ENCODE peak calls at places on chromosomes 3 and 15, in seven cellular contexts. J is uterus, I is endothelial cell of umbilical vein, A is A549, M is IMR-90, P is body of pancreas, G is esophagus squamous epithelium. H is an unnamed sample.
A peak's percentile ranks its signal among the peaks of the same experiment; 100 is the strongest.

GRCh38 chr3:18758047-18758704 is 333.0 kb upstream of the SATB1 start:
- DNase-seq in I (no peak), G (no peak), J (no peak), M (no peak), P (peak; percentile 23), A (peak; percentile 1), H (no peak)

GRCh38 chr3:60504827-60505457 is 746.3 kb downstream of the FHIT start:
- DNase-seq in I (no peak), P (no peak), M (no peak), G (no peak), J (no peak), A (no peak), H (no peak)

GRCh38 chr15:37893309-37893708 is 41.1 kb upstream of the TMCO5A start:
- DNase-seq in J (no peak), A (no peak), P (no peak), G (no peak), M (no peak), I (no peak), H (peak; percentile 45)

GRCh38 chr15:51403072-51403878 is 61.8 kb downstream of the GLDN start:
- DNase-seq in M (peak; percentile 49), G (no peak), J (no peak), I (peak; percentile 44), P (no peak), A (peak; percentile 52), H (no peak)

GRCh38 chr3:145519598-145520078 is 641.3 kb downstream of the PLOD2 start:
- DNase-seq in I (no peak), A (no peak), P (no peak), M (no peak), J (no peak), G (no peak), H (no peak)

GRCh38 chr3:80050826-80051601 is 283.2 kb upstream of the ROBO1 start:
- DNase-seq in P (no peak), I (no peak), G (no peak), M (no peak), J (no peak), A (no peak), H (no peak)

GRCh38 chr3:29555590-29555989 is 274.7 kb downstream of the RBMS3 start:
- DNase-seq in P (no peak), M (no peak), G (no peak), A (no peak), J (no peak), I (no peak), H (no peak)

GRCh38 chr15:73786518-73786917 is 33.4 kb upstream of the INSYN1 start:
- DNase-seq in J (no peak), A (no peak), G (no peak), I (no peak), P (no peak), M (no peak), H (no peak)

GRCh38 chr3:105367063-105367405 is 325 bp downstream of the ALCAM start:
- DNase-seq in G (no peak), P (peak; percentile 48), A (peak; percentile 18), J (no peak), I (no peak), M (no peak), H (peak; percentile 40)

GRCh38 chr3:64878372-64878771 is 190.6 kb upstream of the ADAMTS9 start:
- DNase-seq in J (no peak), I (peak; percentile 62), P (no peak), G (no peak), M (peak; percentile 62), A (no peak), H (no peak)

GRCh38 chr15:39558421-39558820 is 22.5 kb upstream of the THBS1 start:
- DNase-seq in G (no peak), P (no peak), A (no peak), M (no peak), J (no peak), I (no peak), H (no peak)

GRCh38 chr15:40048155-40048792 is 9.3 kb upstream of the SRP14 start:
- DNase-seq in M (no peak), J (no peak), G (no peak), P (no peak), I (peak; percentile 38), A (no peak), H (peak; percentile 39)

GRCh38 chr15:70099966-70100494 is 2.3 kb upstream of the TLE3 start:
- DNase-seq in M (no peak), J (no peak), G (no peak), I (no peak), P (no peak), A (no peak), H (no peak)

GRCh38 chr15:36826948-36827347 is 247.5 kb downstream of the CDIN1 start:
- DNase-seq in I (no peak), M (no peak), A (no peak), J (no peak), G (no peak), P (no peak), H (no peak)

GRCh38 chr3:27194494-27194893 is 174.7 kb downstream of the NEK10 start:
- DNase-seq in A (no peak), P (no peak), I (no peak), G (no peak), M (no peak), J (no peak), H (no peak)

GRCh38 chr15:81480645-81481053 is 106.6 kb upstream of the TMC3 start:
- DNase-seq in A (no peak), M (peak; percentile 69), I (peak; percentile 70), G (no peak), P (peak; percentile 16), J (peak; percentile 17), H (no peak)

GRCh38 chr15:31537770-31538592 is 211.3 kb downstream of the KLF13 start:
- DNase-seq in P (no peak), J (no peak), M (no peak), A (no peak), I (no peak), G (no peak), H (no peak)

GRCh38 chr15:100082761-100083402 is 258.9 kb downstream of the ADAMTS17 start:
- DNase-seq in I (no peak), P (peak; percentile 80), G (no peak), J (no peak), M (no peak), A (no peak), H (no peak)

GRCh38 chr3:16350041-16350952 is 85.3 kb downstream of the OXNAD1 start:
- DNase-seq in G (no peak), M (peak; percentile 88), A (no peak), J (no peak), I (no peak), P (no peak), H (no peak)

GRCh38 chr3:185934726-185935464 is 2.9 kb downstream of the TRA2B start:
- DNase-seq in J (no peak), I (peak; percentile 31), M (peak; percentile 55), P (no peak), G (no peak), A (no peak), H (no peak)

GRCh38 chr3:185930393-185931107 is 7.3 kb downstream of the TRA2B start:
- DNase-seq in J (no peak), M (peak; percentile 57), G (no peak), I (peak; percentile 27), P (no peak), A (no peak), H (no peak)

GRCh38 chr3:185933374-185933950 is 4.4 kb downstream of the TRA2B start:
- DNase-seq in I (no peak), A (no peak), J (no peak), G (no peak), P (no peak), M (no peak), H (no peak)

GRCh38 chr3:185931777-185932176 is 6.0 kb downstream of the TRA2B start:
- DNase-seq in A (no peak), I (peak; percentile 15), P (no peak), G (no peak), M (no peak), J (no peak), H (no peak)

DNA sequence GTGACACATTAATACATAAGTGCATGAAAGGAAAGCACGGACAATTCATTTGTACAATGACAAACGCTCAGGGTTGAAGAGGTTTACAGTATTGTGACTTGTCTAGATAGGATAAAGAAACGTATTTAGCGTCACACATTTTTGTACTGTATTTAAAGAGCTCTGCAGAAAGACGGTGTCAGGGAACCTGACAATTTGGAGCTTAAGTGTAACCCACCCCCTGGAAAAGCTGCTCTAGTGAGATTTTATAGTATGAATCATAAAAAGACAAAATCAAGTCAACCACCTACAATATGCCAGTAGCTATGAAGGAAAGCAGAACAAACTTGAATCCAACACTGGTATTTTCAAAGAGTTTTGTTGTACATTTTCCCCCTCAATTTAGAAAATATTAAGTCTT is 5.6 kb downstream of the TRA2B start:
- DNase-seq in A (no peak), P (no peak), G (no peak), I (peak; percentile 39), J (no peak), M (no peak), H (no peak)
- H3K4me3 ChIP-seq in A (peak overlapping the region; percentile 99), P (no peak overlapping the region), G (peak overlapping the region; percentile 99), I (peak overlapping the region; percentile 12), J (peak overlapping the region; percentile 1), M (peak overlapping the region; percentile 19), H (peak overlapping the region; percentile 8)

GRCh38 chr15:66838671-66839239 is 136.7 kb downstream of the SMAD6 start:
- DNase-seq in I (peak; percentile 67), J (no peak), M (peak; percentile 71), A (peak; percentile 83), G (no peak), P (no peak), H (no peak)
- H3K27ac ChIP-seq in I (no peak overlapping the region), J (peak overlapping the region; percentile 61), M (no peak overlapping the region), A (no peak overlapping the region), G (no peak overlapping the region), P (no peak overlapping the region), H (no peak overlapping the region)

GRCh38 chr3:11601446-11602241 is 42.1 kb downstream of the VGLL4 start:
- DNase-seq in I (no peak), J (peak; percentile 63), A (no peak), G (no peak), P (no peak), M (peak; percentile 39), H (peak; percentile 60)
- TF ChIP-seq POLR2A in I (no peak), J (no peak), A (no peak), G (no peak), P (no peak), M (no peak), H (no peak)

GRCh38 chr3:115624029-115624645 is 827 bp downstream of the GAP43 start:
- DNase-seq in J (no peak), M (no peak), I (no peak), A (no peak), G (no peak), P (no peak), H (no peak)
- H3K4me3 ChIP-seq in J (no peak overlapping the region), M (no peak overlapping the region), I (no peak overlapping the region), A (peak overlapping the region; percentile 31), G (no peak overlapping the region), P (no peak overlapping the region), H (no peak overlapping the region)

GRCh38 chr3:71140477-71140876 is 443.1 kb downstream of the FOXP1 start:
- DNase-seq in I (no peak), J (no peak), P (no peak), G (no peak), M (no peak), A (no peak), H (no peak)
- H3K27ac ChIP-seq in I (no peak overlapping the region), J (no peak overlapping the region), P (no peak overlapping the region), G (peak overlapping the region; percentile 51), M (no peak overlapping the region), A (peak overlapping the region; percentile 71), H (peak overlapping the region; percentile 80)